ENCODE peak calls at places on chromosomes 5 and 9, in nine cellular contexts. B, T, H, L, X, F, O, V and A are unnamed samples.

GRCh38 chr5:40333459-40334241 is 346.1 kb upstream of the PTGER4 start:
- DNase-seq in B (no peak), T (peak; percentile 56), H (no peak), L (no peak), X (no peak), F (peak; percentile 63), O (no peak), V (no peak), A (peak; percentile 56)

GRCh38 chr5:108484035-108484434 is 102.1 kb upstream of the FBXL17 start:
- DNase-seq in B (no peak), T (no peak), H (no peak), L (no peak), X (no peak), F (no peak), O (no peak), V (no peak), A (no peak)

GRCh38 chr5:82183828-82184227 is 94.3 kb downstream of the RPS23 start:
- DNase-seq in B (no peak), T (peak; percentile 79), H (no peak), L (no peak), X (no peak), F (no peak), O (no peak), V (no peak), A (peak; percentile 94)

GRCh38 chr5:53170748-53171349 is 61.3 kb upstream of the MOCS2 start:
- DNase-seq in B (no peak), T (peak; percentile 70), H (no peak), L (peak; percentile 8), X (no peak), F (peak; percentile 49), O (no peak), V (peak; percentile 15), A (peak; percentile 52)

GRCh38 chr9:133558191-133559126 is 24.0 kb downstream of the ADAMTSL2 start:
- DNase-seq in B (no peak), T (peak; percentile 77), H (no peak), L (peak; percentile 93), X (no peak), F (peak; percentile 84), O (peak; percentile 52), V (no peak), A (peak; percentile 20)

GRCh38 chr9:76333964-76334363 is 60.3 kb downstream of the RFK start:
- DNase-seq in B (no peak), T (no peak), H (no peak), L (peak; percentile 57), X (no peak), F (no peak), O (no peak), V (no peak), A (no peak)

GRCh38 chr5:91361055-91361701 is 21.9 kb downstream of the ARRDC3 start:
- DNase-seq in B (no peak), T (peak; percentile 42), H (no peak), L (no peak), X (no peak), F (no peak), O (no peak), V (no peak), A (peak; percentile 64)

GRCh38 chr5:124790895-124791732 is 44.7 kb upstream of the ZNF608 start:
- DNase-seq in B (no peak), T (no peak), H (no peak), L (no peak), X (no peak), F (no peak), O (no peak), V (no peak), A (peak; percentile 25)

GRCh38 chr9:109401169-109401989 is 80.5 kb upstream of the EPB41L4B start:
- DNase-seq in B (peak; percentile 56), T (peak; percentile 49), H (peak; percentile 85), L (peak; percentile 88), X (no peak), F (peak; percentile 42), O (peak; percentile 51), V (peak; percentile 74), A (peak; percentile 53)

GRCh38 chr9:14341437-14342133 is 27.6 kb upstream of the NFIB start:
- DNase-seq in B (no peak), T (no peak), H (no peak), L (no peak), X (no peak), F (no peak), O (no peak), V (no peak), A (no peak)

GRCh38 chr5:138623053-138623452 is 47.9 kb upstream of the HSPA9 start:
- DNase-seq in B (no peak), T (peak; percentile 92), H (no peak), L (no peak), X (no peak), F (no peak), O (no peak), V (no peak), A (no peak)

GRCh38 chr9:134536931-134537330 is 104.7 kb upstream of the COL5A1 start:
- DNase-seq in B (no peak), T (no peak), H (no peak), L (no peak), X (peak; percentile 42), F (no peak), O (no peak), V (no peak), A (no peak)

GRCh38 chr5:158022393-158022792 is 163.4 kb upstream of the CLINT1 start:
- DNase-seq in B (no peak), T (no peak), H (no peak), L (no peak), X (no peak), F (no peak), O (no peak), V (no peak), A (no peak)

GRCh38 chr5:53302524-53302923 is 177.9 kb upstream of the FST start:
- DNase-seq in B (no peak), T (peak; percentile 71), H (no peak), L (no peak), X (no peak), F (peak; percentile 35), O (no peak), V (no peak), A (no peak)

GRCh38 chr5:176538505-176538806 is 1.3 kb upstream of the RNF44 start:
- DNase-seq in B (no peak), T (no peak), H (no peak), L (no peak), X (peak; percentile 33), F (no peak), O (no peak), V (no peak), A (no peak)

GRCh38 chr9:7137571-7137970 is 379.8 kb downstream of the KDM4C start:
- DNase-seq in B (no peak), T (no peak), H (no peak), L (no peak), X (no peak), F (no peak), O (no peak), V (no peak), A (no peak)

GRCh38 chr5:27015758-27016157 is 22.6 kb downstream of the CDH9 start:
- DNase-seq in B (peak; percentile 83), T (no peak), H (no peak), L (no peak), X (no peak), F (no peak), O (no peak), V (no peak), A (peak; percentile 32)

GRCh38 chr5:171770153-171770552 is 15.5 kb upstream of the SMIM23 start:
- DNase-seq in B (no peak), T (no peak), H (peak; percentile 47), L (peak; percentile 15), X (no peak), F (no peak), O (no peak), V (no peak), A (no peak)

GRCh38 chr9:133542002-133542401 is 7.5 kb downstream of the ADAMTSL2 start:
- DNase-seq in B (no peak), T (no peak), H (no peak), L (no peak), X (no peak), F (no peak), O (no peak), V (no peak), A (no peak)

GRCh38 chr9:100131875-100132430 is 32.9 kb downstream of the INVS start:
- DNase-seq in B (no peak), T (no peak), H (no peak), L (no peak), X (no peak), F (no peak), O (no peak), V (no peak), A (no peak)

GRCh38 chr5:177071671-177072385 is 14.9 kb upstream of the FGFR4 start:
- DNase-seq in B (peak; percentile 48), T (peak; percentile 87), H (peak; percentile 69), L (peak; percentile 81), X (peak; percentile 26), F (peak; percentile 87), O (peak; percentile 42), V (peak; percentile 82), A (peak; percentile 62)

GRCh38 chr5:159452480-159453167 is 122.3 kb upstream of the IL12B start:
- DNase-seq in B (no peak), T (no peak), H (no peak), L (no peak), X (no peak), F (no peak), O (no peak), V (no peak), A (no peak)

GRCh38 chr5:34538026-34538672 is 118.0 kb upstream of the RAI14 start:
- DNase-seq in B (no peak), T (peak; percentile 48), H (peak; percentile 53), L (no peak), X (no peak), F (no peak), O (no peak), V (no peak), A (peak; percentile 45)

GRCh38 chr5:43523662-43524072 is 8.7 kb upstream of the C5orf34 start:
- DNase-seq in B (no peak), T (peak; percentile 3), H (no peak), L (no peak), X (no peak), F (no peak), O (no peak), V (no peak), A (no peak)

GRCh38 chr5:134603059-134603458 is 29.6 kb downstream of the SAR1B start:
- DNase-seq in B (no peak), T (peak; percentile 54), H (no peak), L (no peak), X (no peak), F (peak; percentile 12), O (no peak), V (no peak), A (peak; percentile 52)

GRCh38 chr9:77194423-77194822 is 17.1 kb downstream of the VPS13A start:
- DNase-seq in B (no peak), T (no peak), H (no peak), L (no peak), X (no peak), F (no peak), O (no peak), V (no peak), A (no peak)

GRCh38 chr5:13350754-13351153 is 593.7 kb downstream of the DNAH5 start:
- DNase-seq in B (no peak), T (peak; percentile 16), H (no peak), L (no peak), X (no peak), F (peak; percentile 40), O (no peak), V (no peak), A (no peak)

GRCh38 chr9:24616858-24617257 is 71.2 kb upstream of the IZUMO3 start:
- DNase-seq in B (no peak), T (peak; percentile 2), H (no peak), L (no peak), X (no peak), F (no peak), O (no peak), V (peak; percentile 2), A (peak; percentile 2)

GRCh38 chr9:34684816-34685215 is 6.3 kb downstream of the CCL19 start:
- DNase-seq in B (no peak), T (no peak), H (no peak), L (no peak), X (no peak), F (no peak), O (no peak), V (no peak), A (no peak)